ENCODE peak calls at places on chromosome 17, in four cellular contexts. One of them, this sample, is unnamed.

GRCh38 chr17:45964634-45965033 is 34.4 kb upstream of the STH start:
- DNase-seq in suprapubic skin: no peak
- DNase-seq in transverse colon: no peak
- DNase-seq in stomach: no peak
- DNase-seq in this sample: no peak

GRCh38 chr17:48077555-48077954 is 23.7 kb downstream of the CBX1 start:
- DNase-seq in transverse colon: no peak
- DNase-seq in stomach: no peak
- DNase-seq in suprapubic skin: no peak
- DNase-seq in this sample: no peak

GRCh38 chr17:50630524-50631194 is 4.0 kb upstream of the ABCC3 start:
- DNase-seq in stomach: peak; percentile 92
- DNase-seq in suprapubic skin: no peak
- DNase-seq in transverse colon: peak; percentile 94
- DNase-seq in this sample: no peak

GRCh38 chr17:32958418-32958817 is 30.5 kb downstream of the TMEM98 start:
- DNase-seq in suprapubic skin: no peak
- DNase-seq in stomach: no peak
- DNase-seq in transverse colon: no peak
- DNase-seq in this sample: no peak

GRCh38 chr17:49779730-49780220 is 8.7 kb upstream of the KAT7 start:
- DNase-seq in transverse colon: peak; percentile 28
- DNase-seq in stomach: no peak
- DNase-seq in suprapubic skin: no peak
- DNase-seq in this sample: no peak

GRCh38 chr17:60354223-60354622 is 37.7 kb downstream of the USP32 start:
- DNase-seq in transverse colon: no peak
- DNase-seq in suprapubic skin: no peak
- DNase-seq in stomach: no peak
- DNase-seq in this sample: no peak

GRCh38 chr17:75845058-75845711 is 981 bp upstream of the UNC13D start:
- DNase-seq in transverse colon: peak; percentile 91
- DNase-seq in suprapubic skin: peak; percentile 93
- DNase-seq in stomach: peak; percentile 93
- DNase-seq in this sample: peak; percentile 90

GRCh38 chr17:68199837-68200688 is 47.8 kb upstream of the AMZ2 start:
- DNase-seq in suprapubic skin: peak; percentile 44
- DNase-seq in transverse colon: no peak
- DNase-seq in stomach: no peak
- DNase-seq in this sample: no peak

GRCh38 chr17:83202002-83203000 is 122.9 kb downstream of the METRNL start:
- DNase-seq in transverse colon: peak; percentile 5
- DNase-seq in stomach: peak; percentile 25
- DNase-seq in suprapubic skin: peak; percentile 64
- DNase-seq in this sample: peak; percentile 61

GRCh38 chr17:61201211-61201610 is 198.4 kb upstream of the TBX2 start:
- DNase-seq in stomach: no peak
- DNase-seq in transverse colon: no peak
- DNase-seq in suprapubic skin: no peak
- DNase-seq in this sample: no peak

GRCh38 chr17:63740464-63741181 is 976 bp downstream of the STRADA start:
- DNase-seq in stomach: no peak
- DNase-seq in suprapubic skin: no peak
- DNase-seq in transverse colon: no peak
- DNase-seq in this sample: no peak

GRCh38 chr17:69729937-69730336 is 315.4 kb downstream of the MAP2K6 start:
- DNase-seq in suprapubic skin: no peak
- DNase-seq in stomach: no peak
- DNase-seq in transverse colon: no peak
- DNase-seq in this sample: no peak

GRCh38 chr17:55086635-55087058 is 118.1 kb downstream of the STXBP4 start:
- DNase-seq in suprapubic skin: no peak
- DNase-seq in transverse colon: no peak
- DNase-seq in stomach: no peak
- DNase-seq in this sample: no peak

GRCh38 chr17:33934696-33935095 is 320.4 kb upstream of the CCL2 start:
- DNase-seq in suprapubic skin: no peak
- DNase-seq in transverse colon: no peak
- DNase-seq in stomach: no peak
- DNase-seq in this sample: no peak

GRCh38 chr17:29141484-29141835 is 38.7 kb downstream of the MYO18A start:
- DNase-seq in stomach: no peak
- DNase-seq in transverse colon: no peak
- DNase-seq in suprapubic skin: no peak
- DNase-seq in this sample: no peak

GRCh38 chr17:36496018-36496789 is 9.7 kb downstream of the ZNHIT3 start:
- DNase-seq in transverse colon: no peak
- DNase-seq in stomach: no peak
- DNase-seq in suprapubic skin: peak; percentile 36
- DNase-seq in this sample: peak; percentile 40

GRCh38 chr17:47776330-47777197 is 43.5 kb downstream of the TBX21 start:
- DNase-seq in transverse colon: peak; percentile 19
- DNase-seq in suprapubic skin: no peak
- DNase-seq in stomach: no peak
- DNase-seq in this sample: no peak

GRCh38 chr17:68512967-68513474 is 791 bp downstream of the PRKAR1A start:
- DNase-seq in suprapubic skin: peak; percentile 73
- DNase-seq in transverse colon: peak; percentile 24
- DNase-seq in stomach: no peak
- DNase-seq in this sample: peak; percentile 75

GRCh38 chr17:71828182-71828596 is 292.6 kb upstream of the SOX9 start:
- DNase-seq in transverse colon: no peak
- DNase-seq in stomach: no peak
- DNase-seq in suprapubic skin: no peak
- DNase-seq in this sample: no peak

GRCh38 chr17:65455972-65456343 is 105.5 kb downstream of the AXIN2 start:
- DNase-seq in stomach: no peak
- DNase-seq in transverse colon: peak; percentile 35
- DNase-seq in suprapubic skin: no peak
- DNase-seq in this sample: no peak

GRCh38 chr17:73090396-73091202 is 1.9 kb downstream of the SLC39A11 start:
- DNase-seq in stomach: no peak
- DNase-seq in transverse colon: no peak
- DNase-seq in suprapubic skin: no peak
- DNase-seq in this sample: no peak

GRCh38 chr17:45857977-45858708 is 13.5 kb downstream of the SPPL2C start:
- DNase-seq in stomach: no peak
- DNase-seq in suprapubic skin: no peak
- DNase-seq in transverse colon: no peak
- DNase-seq in this sample: no peak

GRCh38 chr17:29567362-29568330 is 809 bp upstream of the ABHD15 start:
- DNase-seq in stomach: peak; percentile 73
- DNase-seq in transverse colon: peak; percentile 80
- DNase-seq in suprapubic skin: peak; percentile 83
- DNase-seq in this sample: peak; percentile 83

GRCh38 chr17:53449324-53449723 is 373.4 kb upstream of the KIF2B start:
- DNase-seq in suprapubic skin: no peak
- DNase-seq in stomach: no peak
- DNase-seq in transverse colon: no peak
- DNase-seq in this sample: no peak

GRCh38 chr17:66562119-66562518 is 259.7 kb downstream of the PRKCA start:
- DNase-seq in suprapubic skin: no peak
- DNase-seq in transverse colon: no peak
- DNase-seq in stomach: no peak
- DNase-seq in this sample: no peak

GRCh38 chr17:4204676-4205075 is 59.1 kb downstream of the ANKFY1 start:
- DNase-seq in suprapubic skin: peak; percentile 74
- DNase-seq in transverse colon: peak; percentile 56
- DNase-seq in stomach: no peak
- DNase-seq in this sample: peak; percentile 94

GRCh38 chr17:63571632-63572310 is 21.5 kb downstream of the DCAF7 start:
- DNase-seq in stomach: no peak
- DNase-seq in suprapubic skin: no peak
- DNase-seq in transverse colon: no peak
- DNase-seq in this sample: no peak

GRCh38 chr17:8846768-8847211 is 20.7 kb downstream of the PIK3R6 start:
- DNase-seq in transverse colon: no peak
- DNase-seq in stomach: no peak
- DNase-seq in suprapubic skin: no peak
- DNase-seq in this sample: peak; percentile 4

GRCh38 chr17:12320286-12320685 is 299.6 kb downstream of the MAP2K4 start:
- DNase-seq in stomach: no peak
- DNase-seq in transverse colon: no peak
- DNase-seq in suprapubic skin: no peak
- DNase-seq in this sample: no peak

GRCh38 chr17:80805032-80805751 is 186.4 kb upstream of the CHMP6 start:
- DNase-seq in transverse colon: no peak
- DNase-seq in stomach: no peak
- DNase-seq in suprapubic skin: no peak
- DNase-seq in this sample: no peak

GRCh38 chr17:29126268-29126923 is 53.8 kb downstream of the MYO18A start:
- DNase-seq in stomach: no peak
- DNase-seq in suprapubic skin: no peak
- DNase-seq in transverse colon: no peak
- DNase-seq in this sample: no peak

GRCh38 chr17:17416400-17417360 is 60.1 kb upstream of the MED9 start:
- DNase-seq in suprapubic skin: no peak
- DNase-seq in stomach: peak; percentile 58
- DNase-seq in transverse colon: no peak
- DNase-seq in this sample: peak; percentile 42

GRCh38 chr17:4998027-4998665 is 396 bp downstream of the KIF1C start:
- DNase-seq in suprapubic skin: peak; percentile 78
- DNase-seq in transverse colon: peak; percentile 23
- DNase-seq in stomach: peak; percentile 58
- DNase-seq in this sample: peak; percentile 83

GRCh38 chr17:21126645-21127507 is at the start of gene DHRS7B:
- DNase-seq in transverse colon: peak; percentile 98
- DNase-seq in suprapubic skin: peak; percentile 98
- DNase-seq in stomach: peak; percentile 98
- DNase-seq in this sample: peak; percentile 98
- TF ChIP-seq POLR2A in transverse colon: peak; percentile 90
- TF ChIP-seq POLR2A in suprapubic skin: no peak
- TF ChIP-seq POLR2A in stomach: peak; percentile 65
- TF ChIP-seq POLR2A in this sample: peak; percentile 53

GRCh38 chr17:2478446-2478845 is 33.2 kb downstream of the METTL16 start:
- DNase-seq in suprapubic skin: no peak
- DNase-seq in transverse colon: no peak
- DNase-seq in stomach: no peak
- DNase-seq in this sample: no peak

GRCh38 chr17:2474371-2474770 is 37.3 kb downstream of the METTL16 start:
- DNase-seq in suprapubic skin: no peak
- DNase-seq in transverse colon: no peak
- DNase-seq in stomach: no peak
- DNase-seq in this sample: no peak

DNA sequence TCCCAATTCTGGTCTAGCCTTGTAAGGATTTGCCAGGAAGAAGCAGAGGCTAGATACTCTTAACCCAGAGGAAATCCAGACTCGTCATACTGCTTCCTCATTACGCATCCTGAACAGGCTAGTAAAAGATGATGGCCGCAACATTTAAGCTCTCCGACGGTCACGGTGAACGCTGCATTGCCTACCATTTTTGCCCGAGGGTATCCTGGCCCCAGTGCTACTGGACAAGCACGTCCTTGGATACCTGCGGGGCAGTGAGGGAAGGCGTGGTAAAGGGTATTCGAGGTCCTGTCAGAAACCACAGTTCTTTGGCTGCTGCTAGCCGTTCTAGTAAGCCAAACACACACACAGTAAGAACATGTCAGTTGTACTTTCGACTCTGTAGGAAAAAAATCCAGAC is 36.6 kb downstream of the METTL16 start:
- DNase-seq in stomach: no peak
- DNase-seq in transverse colon: no peak
- DNase-seq in suprapubic skin: no peak
- DNase-seq in this sample: no peak
- TF ChIP-seq EP300 in stomach: no peak
- TF ChIP-seq EP300 in transverse colon: no peak
- TF ChIP-seq EP300 in suprapubic skin: no peak
- TF ChIP-seq EP300 in this sample: no peak

GRCh38 chr17:39579318-39580081 is 28.2 kb downstream of the NEUROD2 start:
- DNase-seq in transverse colon: no peak
- DNase-seq in stomach: no peak
- DNase-seq in suprapubic skin: no peak
- DNase-seq in this sample: no peak

GRCh38 chr17:39578272-39578671 is 29.4 kb downstream of the NEUROD2 start:
- DNase-seq in stomach: no peak
- DNase-seq in transverse colon: no peak
- DNase-seq in suprapubic skin: no peak
- DNase-seq in this sample: no peak

GRCh38 chr17:39568710-39569109 is 39.0 kb downstream of the NEUROD2 start:
- DNase-seq in suprapubic skin: no peak
- DNase-seq in stomach: no peak
- DNase-seq in transverse colon: no peak
- DNase-seq in this sample: no peak

GRCh38 chr17:39576187-39576586 is 31.5 kb downstream of the NEUROD2 start:
- DNase-seq in suprapubic skin: no peak
- DNase-seq in transverse colon: no peak
- DNase-seq in stomach: no peak
- DNase-seq in this sample: no peak

GRCh38 chr17:39573447-39574298 is 34.0 kb downstream of the NEUROD2 start:
- DNase-seq in transverse colon: peak; percentile 69
- DNase-seq in stomach: peak; percentile 67
- DNase-seq in suprapubic skin: peak; percentile 75
- DNase-seq in this sample: peak; percentile 87
- TF ChIP-seq POLR2A in transverse colon: peak; percentile 36
- TF ChIP-seq POLR2A in stomach: no peak
- TF ChIP-seq POLR2A in suprapubic skin: no peak
- TF ChIP-seq POLR2A in this sample: no peak

DNA sequence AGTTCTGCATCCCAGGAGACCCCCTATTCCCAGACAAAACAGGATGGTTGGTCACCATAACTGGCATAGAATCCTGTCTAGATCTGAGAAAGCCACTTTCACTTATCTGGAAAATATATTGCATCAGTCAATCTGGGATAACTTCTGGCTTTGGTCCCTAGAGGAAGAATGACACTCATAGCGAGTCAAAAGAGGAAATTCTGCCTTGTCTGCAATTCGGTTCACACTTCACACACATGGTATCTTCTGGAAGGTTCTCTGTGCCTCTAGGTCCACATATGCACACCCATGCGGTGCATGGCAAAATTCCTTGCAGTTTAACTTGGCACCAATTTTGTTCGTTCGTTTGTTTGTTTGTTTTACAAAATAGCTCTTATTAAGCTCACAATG is 49.2 kb upstream of the WSCD1 start:
- DNase-seq in stomach: no peak
- DNase-seq in suprapubic skin: no peak
- DNase-seq in transverse colon: no peak
- DNase-seq in this sample: no peak
- TF ChIP-seq EP300 in stomach: no peak
- TF ChIP-seq EP300 in suprapubic skin: no peak
- TF ChIP-seq EP300 in transverse colon: no peak
- TF ChIP-seq EP300 in this sample: no peak